ENCODE peak calls at places on chromosomes 16 and 17, in five cellular contexts. Y is ascending aorta, J is nucleus accumbens, R is PC-9, E is NCI-H1694. D is an unnamed sample.

GRCh38 chr16:67995423-67995822 is 3.9 kb downstream of the DPEP2 start:
- DNase-seq in Y (no peak), E (no peak), R (no peak), J (no peak), D (no peak)

GRCh38 chr17:82536220-82537201 is 17.0 kb downstream of the FOXK2 start:
- DNase-seq in J (no peak), E (no peak), Y (no peak), R (no peak), D (no peak)

GRCh38 chr16:87297918-87298631 is 19.1 kb downstream of the C16orf95 start:
- DNase-seq in J (peak; percentile 6), R (no peak), E (peak; percentile 23), Y (no peak), D (peak; percentile 51)

GRCh38 chr17:35856603-35857002 is 12.1 kb downstream of the HEATR9 start:
- DNase-seq in Y (no peak), E (no peak), R (no peak), J (no peak), D (no peak)

GRCh38 chr17:16288860-16289571 is 64.3 kb downstream of the CENPV start:
- DNase-seq in Y (no peak), R (no peak), E (no peak), J (no peak), D (no peak)

GRCh38 chr17:41631890-41632269 is 7.5 kb upstream of the KRT17 start:
- DNase-seq in J (no peak), R (no peak), E (no peak), Y (no peak), D (no peak)

GRCh38 chr16:28985611-28986041 is 774 bp downstream of the LAT start:
- DNase-seq in Y (no peak), J (no peak), E (no peak), R (no peak), D (no peak)

GRCh38 chr17:51441431-51441830 is 181.1 kb downstream of the UTP18 start:
- DNase-seq in Y (no peak), R (no peak), E (no peak), J (no peak), D (no peak)

GRCh38 chr16:88826070-88826840 is 14.5 kb upstream of the APRT start:
- DNase-seq in E (no peak), J (peak; percentile 15), R (no peak), Y (no peak), D (no peak)

GRCh38 chr16:86649875-86650274 is 71.5 kb downstream of the FOXL1 start:
- DNase-seq in J (no peak), R (no peak), E (no peak), Y (no peak), D (no peak)

GRCh38 chr16:24748242-24748641 is 18.8 kb downstream of the TNRC6A start:
- DNase-seq in Y (peak; percentile 17), E (no peak), R (peak; percentile 59), J (no peak), D (no peak)

GRCh38 chr16:88737298-88738166 is 31.2 kb downstream of the CTU2 start:
- DNase-seq in R (peak; percentile 50), Y (no peak), J (peak; percentile 41), E (no peak), D (peak; percentile 75)

GRCh38 chr16:16014329-16015224 is 65.2 kb downstream of the ABCC1 start:
- DNase-seq in E (peak; percentile 93), Y (peak; percentile 81), R (peak; percentile 88), J (no peak), D (peak; percentile 59)

GRCh38 chr17:29577009-29577777 is 8.7 kb downstream of the TP53I13 start:
- DNase-seq in E (no peak), R (peak; percentile 13), Y (no peak), J (no peak), D (no peak)

GRCh38 chr16:10982430-10983174 is 38.2 kb downstream of the CLEC16A start:
- DNase-seq in J (no peak), Y (no peak), E (no peak), R (no peak), D (no peak)

GRCh38 chr16:85321856-85322271 is 209.6 kb upstream of the CIBAR2 start:
- DNase-seq in R (no peak), J (peak; percentile 62), E (no peak), Y (peak; percentile 91), D (peak; percentile 99)

GRCh38 chr16:27138257-27138656 is 65.1 kb upstream of the KDM8 start:
- DNase-seq in R (no peak), J (no peak), Y (no peak), E (no peak), D (no peak)